ENCODE peak calls at places on chromosome X, in six cellular contexts. A, C, O, E, U and L are unnamed samples.

GRCh38 chrX:7100022-7100421 is 47.5 kb upstream of the STS start:
- DNase-seq in A (no peak), C (no peak), O (no peak), E (no peak), U (no peak), L (no peak)

GRCh38 chrX:38636949-38637819 is 75.8 kb downstream of the TSPAN7 start:
- DNase-seq in A (no peak), C (no peak), O (no peak), E (no peak), U (no peak), L (no peak)

GRCh38 chrX:70433848-70434351 is 10.7 kb upstream of the DLG3 start:
- DNase-seq in A (peak; percentile 60), C (peak; percentile 79), O (peak; percentile 81), E (peak; percentile 66), U (peak; percentile 70), L (peak; percentile 73)

GRCh38 chrX:120334137-120334536 is 22.9 kb upstream of the TMEM255A start:
- DNase-seq in A (no peak), C (no peak), O (no peak), E (no peak), U (no peak), L (no peak)

GRCh38 chrX:3141031-3141430 is 99.8 kb downstream of the ARSF start:
- DNase-seq in A (no peak), C (no peak), O (no peak), E (no peak), U (no peak), L (no peak)

GRCh38 chrX:54817220-54817820 is 9.8 kb downstream of the MAGED2 start:
- DNase-seq in A (no peak), C (peak; percentile 1), O (no peak), E (no peak), U (no peak), L (peak; percentile 38)

GRCh38 chrX:45479835-45480422 is 279.3 kb upstream of the DIPK2B start:
- DNase-seq in A (no peak), C (no peak), O (no peak), E (no peak), U (no peak), L (no peak)

GRCh38 chrX:13398073-13398823 is 78.4 kb upstream of the ATXN3L start:
- DNase-seq in A (peak; percentile 15), C (no peak), O (no peak), E (no peak), U (peak; percentile 48), L (peak; percentile 83)

GRCh38 chrX:79133897-79134296 is 10.6 kb upstream of the GPR174 start:
- DNase-seq in A (no peak), C (peak; percentile 9), O (no peak), E (no peak), U (no peak), L (no peak)

GRCh38 chrX:15938072-15938471 is 83.5 kb upstream of the AP1S2 start:
- DNase-seq in A (no peak), C (no peak), O (no peak), E (no peak), U (no peak), L (no peak)

GRCh38 chrX:68307767-68308166 is 125.5 kb downstream of the OPHN1 start:
- DNase-seq in A (no peak), C (no peak), O (no peak), E (no peak), U (no peak), L (no peak)

GRCh38 chrX:153814591-153815315 is 15.6 kb downstream of the PDZD4 start:
- DNase-seq in A (no peak), C (no peak), O (no peak), E (no peak), U (peak; percentile 5), L (no peak)

GRCh38 chrX:54427837-54428424 is 12.3 kb upstream of the TSR2 start:
- DNase-seq in A (no peak), C (no peak), O (no peak), E (no peak), U (no peak), L (no peak)

GRCh38 chrX:15292861-15293260 is 22.6 kb downstream of the ASB11 start:
- DNase-seq in A (no peak), C (no peak), O (no peak), E (no peak), U (no peak), L (no peak)

GRCh38 chrX:95945528-95945927 is 739.1 kb upstream of the DIAPH2 start:
- DNase-seq in A (no peak), C (no peak), O (no peak), E (no peak), U (no peak), L (no peak)

GRCh38 chrX:52839137-52839536 is 28.1 kb downstream of the XAGE5 start:
- DNase-seq in A (no peak), C (no peak), O (no peak), E (no peak), U (no peak), L (no peak)

GRCh38 chrX:3257471-3257870 is 89.0 kb downstream of the MXRA5 start:
- DNase-seq in A (no peak), C (no peak), O (no peak), E (no peak), U (no peak), L (no peak)

GRCh38 chrX:151752847-151753246 is 18.3 kb downstream of the CNGA2 start:
- DNase-seq in A (no peak), C (no peak), O (no peak), E (no peak), U (no peak), L (peak; percentile 48)

GRCh38 chrX:11351375-11352295 is 58.4 kb downstream of the AMELX start:
- DNase-seq in A (peak; percentile 73), C (no peak), O (no peak), E (no peak), U (peak; percentile 64), L (no peak)

DNA sequence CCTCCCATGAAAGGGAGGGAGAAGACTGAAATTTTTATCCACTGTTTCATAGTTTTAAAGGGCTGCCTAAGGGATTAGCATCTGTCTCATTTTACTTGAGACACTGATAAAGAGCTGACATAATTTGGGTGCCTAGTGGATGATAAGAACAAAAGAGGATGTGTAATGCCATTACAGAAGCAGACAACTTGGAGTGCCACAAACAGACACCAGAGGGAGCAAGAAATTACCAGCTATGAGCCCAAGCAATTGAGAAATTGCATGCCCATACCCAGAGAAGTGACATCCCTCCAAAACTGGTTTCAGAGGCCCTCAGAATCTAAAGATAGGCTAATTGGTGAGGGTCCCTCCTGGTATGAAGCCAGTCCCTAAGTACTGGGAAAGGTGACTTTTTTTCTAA is 38.5 kb upstream of the POU3F4 start:
- DNase-seq in A (no peak), C (peak; percentile 31), O (no peak), E (no peak), U (no peak), L (no peak)
- TF ChIP-seq CTCF in A (no peak), C (peak; percentile 60), O (peak; percentile 66), E (no peak), U (peak; percentile 21), L (no peak)

GRCh38 chrX:48854898-48855297 is 19.5 kb upstream of the PCSK1N start:
- DNase-seq in A (no peak), C (no peak), O (no peak), E (no peak), U (no peak), L (no peak)
- TF ChIP-seq CTCF in A (no peak), C (no peak), O (no peak), E (no peak), U (no peak), L (no peak)

DNA sequence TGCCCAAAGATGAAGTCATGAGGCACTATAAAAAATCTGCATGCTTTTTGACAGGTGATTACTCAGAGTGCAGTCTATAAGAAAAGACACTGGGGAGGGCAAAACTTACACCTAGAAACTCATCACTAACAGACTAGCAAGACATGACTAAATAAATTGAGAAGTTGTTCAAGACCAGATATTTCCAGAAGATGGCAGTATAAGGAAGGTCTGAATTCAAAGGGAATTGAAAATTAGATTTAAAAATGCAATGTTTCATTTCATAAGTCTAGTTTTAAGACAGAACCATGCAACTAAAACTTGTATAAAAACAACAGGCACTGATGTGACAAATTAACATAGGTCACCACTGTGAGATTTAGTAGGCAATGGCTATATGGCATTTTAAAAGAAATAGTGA is 232.5 kb upstream of the POF1B start:
- DNase-seq in A (no peak), C (peak; percentile 11), O (no peak), E (no peak), U (no peak), L (no peak)
- TF ChIP-seq CTCF in A (no peak), C (peak; percentile 40), O (peak; percentile 35), E (no peak), U (peak; percentile 37), L (no peak)

DNA sequence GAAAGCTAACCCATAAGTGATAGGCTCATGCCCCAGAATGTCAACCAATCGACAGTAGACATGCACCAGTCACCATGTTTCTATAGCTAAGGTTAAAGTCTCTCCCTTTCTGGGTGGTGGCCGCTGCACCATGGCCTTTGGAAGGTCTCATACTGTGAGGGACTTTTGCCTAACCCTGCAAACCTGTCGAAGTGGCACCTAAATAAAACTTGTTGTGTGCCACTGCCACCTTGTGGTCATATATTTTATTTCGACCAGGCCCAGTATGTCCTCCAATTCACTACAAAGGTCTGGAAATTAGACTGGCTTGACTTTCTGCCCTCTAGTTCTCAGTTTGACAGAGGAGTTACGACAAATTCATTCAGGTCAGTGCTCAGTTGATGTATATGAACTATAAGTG is 163.1 kb downstream of the SMARCA1 start:
- DNase-seq in A (peak; percentile 4), C (peak; percentile 17), O (no peak), E (peak; percentile 6), U (no peak), L (no peak)
- TF ChIP-seq CTCF in A (peak; percentile 25), C (peak; percentile 58), O (peak; percentile 65), E (peak; percentile 46), U (peak; percentile 41), L (peak; percentile 39)

GRCh38 chrX:46648660-46649059 is 75.1 kb downstream of the CHST7 start:
- DNase-seq in A (no peak), C (no peak), O (no peak), E (no peak), U (no peak), L (no peak)

GRCh38 chrX:46649421-46650260 is 76.1 kb downstream of the CHST7 start:
- DNase-seq in A (peak; percentile 65), C (no peak), O (no peak), E (no peak), U (peak; percentile 31), L (no peak)

GRCh38 chrX:46653482-46653881 is 79.9 kb downstream of the CHST7 start:
- DNase-seq in A (no peak), C (no peak), O (no peak), E (no peak), U (no peak), L (no peak)
- TF ChIP-seq CTCF in A (no peak), C (peak; percentile 57), O (peak; percentile 15), E (no peak), U (peak; percentile 13), L (no peak)